ENCODE peak calls at places on chromosomes 2 and 18, in eight cellular contexts. K is heart left ventricle; G is mammary epithelial cell; O is stomach; U is CD8-positive, alpha-beta T cell; D is cardiac muscle cell; M is endodermal cell; L is upper lobe of right lung. F is an unnamed sample.

GRCh38 chr2:241310917-241311566 is 4.4 kb downstream of the HDLBP start:
- DNase-seq in K (no peak), G (no peak), O (no peak), U (no peak), D (no peak), M (no peak), L (no peak), F (no peak)

GRCh38 chr2:72139871-72140620 is 7.6 kb downstream of the CYP26B1 start:
- DNase-seq in K (no peak), G (no peak), O (peak; percentile 2), U (no peak), D (no peak), M (peak; percentile 22), L (peak; percentile 60), F (peak; percentile 57)

GRCh38 chr2:70553334-70553583 is 367 bp downstream of the TGFA start:
- DNase-seq in K (no peak), G (peak; percentile 66), O (peak; percentile 62), U (no peak), D (no peak), M (peak; percentile 88), L (no peak), F (no peak)

GRCh38 chr2:10864888-10865551 is 46.7 kb upstream of the KCNF1 start:
- DNase-seq in K (no peak), G (no peak), O (no peak), U (peak; percentile 29), D (no peak), M (no peak), L (no peak), F (no peak)

GRCh38 chr18:48934400-48934707 is 16.4 kb downstream of the SMAD7 start:
- DNase-seq in K (peak; percentile 29), G (no peak), O (no peak), U (no peak), D (no peak), M (no peak), L (no peak), F (no peak)

GRCh38 chr2:241815477-241816430 is 6.8 kb downstream of the NEU4 start:
- DNase-seq in K (no peak), G (no peak), O (no peak), U (peak; percentile 5), D (no peak), M (peak; percentile 39), L (peak; percentile 60), F (peak; percentile 19)

GRCh38 chr2:149040451-149040850 is 2.0 kb downstream of the LYPD6B start:
- DNase-seq in K (no peak), G (peak; percentile 24), O (no peak), U (peak; percentile 57), D (no peak), M (peak; percentile 93), L (no peak), F (no peak)

GRCh38 chr2:237441605-237442004 is 27.6 kb upstream of the COL6A3 start:
- DNase-seq in K (no peak), G (no peak), O (no peak), U (no peak), D (no peak), M (no peak), L (no peak), F (no peak)

GRCh38 chr18:47283476-47283875 is 32.0 kb upstream of the SKOR2 start:
- DNase-seq in K (no peak), G (no peak), O (no peak), U (no peak), D (peak; percentile 40), M (peak; percentile 69), L (no peak), F (no peak)

GRCh38 chr2:18949871-18950597 is 360.7 kb upstream of the NT5C1B start:
- DNase-seq in K (no peak), G (peak; percentile 48), O (no peak), U (no peak), D (no peak), M (no peak), L (no peak), F (no peak)

GRCh38 chr2:199946836-199947235 is 8.5 kb downstream of the TYW5 start:
- DNase-seq in K (no peak), G (no peak), O (no peak), U (no peak), D (no peak), M (no peak), L (no peak), F (no peak)

GRCh38 chr2:73985318-73986084 is 791 bp downstream of the TET3 start:
- DNase-seq in K (peak; percentile 58), G (no peak), O (peak; percentile 34), U (peak; percentile 49), D (peak; percentile 63), M (peak; percentile 63), L (peak; percentile 75), F (peak; percentile 54)

GRCh38 chr2:25131567-25132295 is 36.6 kb downstream of the POMC start:
- DNase-seq in K (no peak), G (no peak), O (peak; percentile 30), U (no peak), D (no peak), M (peak; percentile 78), L (peak; percentile 70), F (no peak)

DNA sequence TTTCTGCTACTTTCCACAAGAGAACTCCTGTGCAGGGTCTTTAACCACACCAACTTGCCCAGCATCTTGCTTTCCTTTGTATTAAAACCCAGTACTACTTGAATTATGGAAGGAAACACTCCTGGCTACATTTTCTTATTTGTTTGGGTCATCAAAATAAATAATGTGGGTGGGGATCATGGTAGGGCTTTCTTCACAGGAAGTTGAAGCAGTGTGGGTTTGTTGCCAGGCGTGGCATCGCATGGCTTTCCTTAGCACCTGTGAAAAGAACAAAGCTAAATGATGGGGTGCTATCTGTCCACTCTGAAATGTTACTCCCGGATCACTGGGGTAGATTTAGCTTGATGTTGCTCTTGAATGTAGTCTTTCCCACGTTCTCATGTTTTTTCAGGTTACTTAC is 18.7 kb downstream of the ARHGAP25 start:
- DNase-seq in K (no peak), G (no peak), O (no peak), U (peak; percentile 32), D (no peak), M (no peak), L (no peak), F (no peak)
- H3K4me1 ChIP-seq in K (peaks cover 60% of the 10 kb centered on the region), G (peaks cover 5% of the 10 kb centered on the region), O (peaks cover 29% of the 10 kb centered on the region), U (peaks cover 76% of the 10 kb centered on the region), D (no peaks in the 10 kb centered on the region), M (no peaks in the 10 kb centered on the region), L (peaks cover 41% of the 10 kb centered on the region), F (no peaks in the 10 kb centered on the region)

DNA sequence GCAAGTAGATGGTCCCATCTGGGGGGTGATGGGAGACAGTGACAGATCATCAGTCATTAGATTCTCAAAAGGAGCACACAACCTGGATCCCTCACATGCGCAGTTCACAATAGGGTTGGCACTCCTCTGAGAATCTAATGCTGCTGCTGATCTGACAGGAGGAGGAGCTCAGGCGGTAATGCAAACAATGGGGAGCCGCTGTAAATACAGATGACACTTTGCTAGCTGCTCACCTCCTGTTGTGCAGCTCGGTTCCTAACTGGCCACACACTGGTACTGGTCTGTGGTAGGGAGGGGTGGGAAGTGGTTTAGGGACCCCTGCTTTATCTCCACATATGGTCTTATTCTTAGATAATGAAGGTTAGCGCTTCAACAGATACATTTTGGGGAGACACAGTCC is 506.6 kb downstream of the PLCL1 start:
- DNase-seq in K (no peak), G (no peak), O (no peak), U (no peak), D (no peak), M (no peak), L (no peak), F (no peak)
- H3K27me3 ChIP-seq in K (peaks cover 28% of the 10 kb centered on the region), G (no peaks in the 10 kb centered on the region), O (peaks cover 8% of the 10 kb centered on the region), U (no peaks in the 10 kb centered on the region), D (peaks cover 22% of the 10 kb centered on the region), M (peaks cover 50% of the 10 kb centered on the region), L (peaks cover 26% of the 10 kb centered on the region), F (no peaks in the 10 kb centered on the region)

GRCh38 chr2:219551863-219552381 is 8.1 kb downstream of the TMEM198 start:
- DNase-seq in K (no peak), G (no peak), O (no peak), U (peak; percentile 15), D (no peak), M (no peak), L (no peak), F (no peak)
- H3K27ac ChIP-seq in K (no peak overlapping the region), G (no peak overlapping the region), O (no peak overlapping the region), U (no peak overlapping the region), D (no peak overlapping the region), M (no peak overlapping the region), L (no peak overlapping the region), F (peak overlapping the region; percentile 48)

GRCh38 chr2:172101008-172101706 is 1.5 kb downstream of the DLX2 start:
- DNase-seq in K (no peak), G (no peak), O (no peak), U (no peak), D (no peak), M (peak; percentile 72), L (no peak), F (no peak)
- H3K4me1 ChIP-seq in K (peaks cover 80% of the 10 kb centered on the region), G (peaks cover 51% of the 10 kb centered on the region), O (peaks cover 86% of the 10 kb centered on the region), U (peaks cover 81% of the 10 kb centered on the region), D (peaks cover 28% of the 10 kb centered on the region), M (peaks cover 14% of the 10 kb centered on the region), L (peaks cover 55% of the 10 kb centered on the region), F (peaks cover 74% of the 10 kb centered on the region)

GRCh38 chr2:240184198-240184590 is 43.7 kb upstream of the OTOS start:
- DNase-seq in K (no peak), G (no peak), O (no peak), U (no peak), D (no peak), M (peak; percentile 17), L (peak; percentile 35), F (peak; percentile 43)

GRCh38 chr2:240182476-240182875 is 42.0 kb upstream of the OTOS start:
- DNase-seq in K (no peak), G (no peak), O (no peak), U (no peak), D (no peak), M (peak; percentile 17), L (peak; percentile 33), F (peak; percentile 33)

GRCh38 chr2:240183370-240184197 is 43.1 kb upstream of the OTOS start:
- DNase-seq in K (no peak), G (no peak), O (no peak), U (no peak), D (no peak), M (peak; percentile 24), L (no peak), F (no peak)

GRCh38 chr2:240182001-240182400 is 41.5 kb upstream of the OTOS start:
- DNase-seq in K (no peak), G (no peak), O (no peak), U (no peak), D (no peak), M (peak; percentile 27), L (peak; percentile 10), F (no peak)

DNA sequence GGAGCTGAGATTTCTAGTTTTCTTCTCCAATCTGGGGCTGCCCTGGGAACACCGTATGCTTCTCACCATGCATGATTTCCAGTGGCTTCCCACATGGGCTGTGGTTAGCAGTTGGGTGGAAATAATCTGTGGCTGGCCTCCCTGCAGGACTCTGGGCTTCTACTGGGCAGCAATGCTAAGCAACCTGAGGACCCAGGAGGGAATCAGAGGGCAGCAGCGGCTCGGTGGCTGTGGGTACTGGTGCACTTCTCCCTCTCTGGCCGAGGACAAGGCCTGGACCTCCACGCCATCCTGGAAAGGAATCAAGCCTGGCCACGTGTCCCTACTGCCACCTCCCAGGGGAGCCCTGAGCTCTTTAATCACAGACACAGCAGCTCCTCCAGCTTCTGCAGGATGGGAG is 42.5 kb upstream of the OTOS start:
- DNase-seq in K (no peak), G (no peak), O (no peak), U (no peak), D (no peak), M (peak; percentile 24), L (peak; percentile 47), F (peak; percentile 41)
- H3K27me3 ChIP-seq in K (peaks cover 19% of the 10 kb centered on the region), G (peaks cover 3% of the 10 kb centered on the region), O (peaks cover 18% of the 10 kb centered on the region), U (no peaks in the 10 kb centered on the region), D (no peaks in the 10 kb centered on the region), M (no peaks in the 10 kb centered on the region), L (peaks cover 8% of the 10 kb centered on the region), F (no peaks in the 10 kb centered on the region)

F was measured in tibial artery.